ENCODE peak calls at places on chromosome 2, in five cellular contexts. H, W, S, J and N are unnamed samples.

GRCh38 chr2:1591978-1592907 is 152.1 kb downstream of the PXDN start:
- DNase-seq in S (no peak), H (no peak), W (peak), J (peak), N (peak)

GRCh38 chr2:205510345-205510744 is 172.0 kb upstream of the NRP2 start:
- DNase-seq in J (no peak), S (no peak), H (no peak), W (no peak), N (no peak)

GRCh38 chr2:132589060-132589765 is 80.8 kb downstream of the LYPD1 start:
- DNase-seq in J (no peak), H (no peak), W (no peak), S (no peak), N (no peak)

GRCh38 chr2:117855886-117856285 is 41.4 kb downstream of the DDX18 start:
- DNase-seq in S (no peak), J (no peak), W (peak), H (no peak), N (no peak)

GRCh38 chr2:83471708-83472107 is 987.4 kb downstream of the SUCLG1 start:
- DNase-seq in S (no peak), W (no peak), H (peak), J (no peak), N (no peak)

GRCh38 chr2:196954001-196954400 is 27.5 kb upstream of the PGAP1 start:
- DNase-seq in H (no peak), W (no peak), J (no peak), S (no peak), N (no peak)

GRCh38 chr2:28339516-28340175 is 53.0 kb upstream of the FOSL2 start:
- DNase-seq in H (no peak), W (no peak), S (no peak), J (no peak), N (no peak)

GRCh38 chr2:223641062-223641461 is 38.9 kb upstream of the SCG2 start:
- DNase-seq in J (no peak), H (no peak), W (peak), S (no peak), N (no peak)

GRCh38 chr2:156327835-156328401 is 4.6 kb downstream of the NR4A2 start:
- DNase-seq in S (no peak), W (no peak), J (no peak), H (no peak), N (no peak)

GRCh38 chr2:28457237-28457636 is 38.6 kb upstream of the PLB1 start:
- DNase-seq in H (no peak), J (no peak), S (no peak), W (no peak), N (no peak)

GRCh38 chr2:195658541-195658890 is 1.5 kb downstream of the SLC39A10 start:
- DNase-seq in W (peak), S (no peak), J (peak), H (no peak), N (no peak)

GRCh38 chr2:174364628-174365027 is 29.9 kb downstream of the SP9 start:
- DNase-seq in S (no peak), H (no peak), W (no peak), J (no peak), N (no peak)

GRCh38 chr2:209556354-209556961 is 132.6 kb downstream of the MAP2 start:
- DNase-seq in J (peak), S (no peak), H (peak), W (peak), N (no peak)

GRCh38 chr2:116517936-116518335 is 1296.6 kb upstream of the DDX18 start:
- DNase-seq in W (no peak), H (no peak), S (no peak), J (no peak), N (no peak)

GRCh38 chr2:203453858-203454451 is 81.1 kb downstream of the RAPH1 start:
- DNase-seq in H (peak), W (peak), S (no peak), J (peak), N (no peak)